ENCODE peak calls at places on chromosomes 5 and 9, in four cellular contexts. I is HCEC 1CT, U is HS-5, E is GF-D8. C is an unnamed sample.

GRCh38 chr9:129823163-129823933 is 588 bp downstream of the TOR1A start:
- DNase-seq in I (peak), U (no peak), E (peak), C (no peak)

GRCh38 chr9:126955806-126956205 is 41.2 kb downstream of the RALGPS1 start:
- DNase-seq in I (no peak), U (no peak), E (no peak), C (no peak)

GRCh38 chr5:99453181-99453580 is 524.4 kb upstream of the CHD1 start:
- DNase-seq in I (no peak), U (no peak), E (no peak), C (no peak)

GRCh38 chr5:39072915-39073758 is 1.1 kb downstream of the RICTOR start:
- DNase-seq in I (peak), U (peak), E (peak), C (peak)

GRCh38 chr5:82163459-82164108 is 114.6 kb downstream of the RPS23 start:
- DNase-seq in I (peak), U (no peak), E (no peak), C (no peak)

GRCh38 chr5:95870105-95870672 is 47.7 kb upstream of the GLRX start:
- DNase-seq in I (peak), U (no peak), E (no peak), C (no peak)

GRCh38 chr5:176843673-176844072 is 33.3 kb downstream of the UNC5A start:
- DNase-seq in I (no peak), U (no peak), E (no peak), C (no peak)

GRCh38 chr5:177607452-177608192 is 7.7 kb downstream of the B4GALT7 start:
- DNase-seq in I (peak), U (no peak), E (no peak), C (peak)

GRCh38 chr9:84775056-84775648 is 105.6 kb downstream of the NTRK2 start:
- DNase-seq in I (no peak), U (no peak), E (no peak), C (no peak)

GRCh38 chr5:175728885-175729828 is 71.3 kb downstream of the HRH2 start:
- DNase-seq in I (no peak), U (no peak), E (no peak), C (no peak)

GRCh38 chr9:4894076-4894475 is 91.0 kb upstream of the JAK2 start:
- DNase-seq in I (peak), U (peak), E (no peak), C (no peak)

GRCh38 chr9:28332648-28333047 is 759.4 kb upstream of the C9orf72 start:
- DNase-seq in I (no peak), U (no peak), E (no peak), C (no peak)

GRCh38 chr9:4393806-4394523 is 94.1 kb upstream of the GLIS3 start:
- DNase-seq in I (no peak), U (no peak), E (no peak), C (no peak)

GRCh38 chr5:174188300-174188699 is 142.8 kb downstream of the NSG2 start:
- DNase-seq in I (no peak), U (no peak), E (no peak), C (no peak)

GRCh38 chr9:36147441-36148175 is 11.1 kb downstream of the GLIPR2 start:
- DNase-seq in I (no peak), U (no peak), E (no peak), C (no peak)

GRCh38 chr9:2657427-2657826 is 35.8 kb downstream of the VLDLR start:
- DNase-seq in I (no peak), U (no peak), E (peak), C (peak)

GRCh38 chr9:88949425-88949824 is 41.8 kb upstream of the S1PR3 start:
- DNase-seq in I (peak), U (no peak), E (no peak), C (no peak)

GRCh38 chr9:104836235-104836634 is 72.3 kb downstream of the NIPSNAP3B start:
- DNase-seq in I (no peak), U (no peak), E (no peak), C (no peak)

GRCh38 chr5:150121448-150122157 is 34.0 kb downstream of the PDGFRB start:
- DNase-seq in I (no peak), U (no peak), E (no peak), C (no peak)

GRCh38 chr5:116453920-116454319 is 120.7 kb downstream of the SEMA6A start:
- DNase-seq in I (no peak), U (no peak), E (no peak), C (no peak)

GRCh38 chr5:88833371-88834107 is 49.4 kb downstream of the MEF2C start:
- DNase-seq in I (peak), U (no peak), E (no peak), C (no peak)

GRCh38 chr9:68775003-68775730 is 70.1 kb downstream of the PIP5K1B start:
- DNase-seq in I (peak), U (peak), E (no peak), C (no peak)

GRCh38 chr5:14202462-14202861 is 59.3 kb downstream of the TRIO start:
- DNase-seq in I (no peak), U (no peak), E (peak), C (no peak)

GRCh38 chr5:116664988-116665387 is 90.4 kb upstream of the SEMA6A start:
- DNase-seq in I (no peak), U (no peak), E (no peak), C (no peak)

GRCh38 chr5:90113108-90113507 is 296.4 kb downstream of the CETN3 start:
- DNase-seq in I (no peak), U (no peak), E (no peak), C (no peak)

GRCh38 chr9:116475201-116475600 is 211.9 kb upstream of the TRIM32 start:
- DNase-seq in I (peak), U (no peak), E (no peak), C (no peak)

GRCh38 chr9:133944746-133945135 is 47.4 kb downstream of the VAV2 start:
- DNase-seq in I (no peak), U (no peak), E (no peak), C (no peak)

GRCh38 chr5:56470007-56470406 is 236.9 kb upstream of the ANKRD55 start:
- DNase-seq in I (no peak), U (no peak), E (no peak), C (no peak)

GRCh38 chr5:131994090-131994489 is 17.4 kb downstream of the ACSL6 start:
- DNase-seq in I (no peak), U (no peak), E (no peak), C (no peak)